ENCODE peak calls at places on chromosomes 5 and 9, in four cellular contexts. One of them, this sample, is unnamed.

GRCh38 chr9:116152390-116152789 is 1.2 kb upstream of the PAPPA start:
- DNase-seq in uterus: no peak
- DNase-seq in RPMI7951: peak; percentile 39
- DNase-seq in non-pigmented ciliary epithelial cell: no peak
- DNase-seq in this sample: no peak

GRCh38 chr5:31378838-31379237 is 153.1 kb downstream of the DROSHA start:
- DNase-seq in non-pigmented ciliary epithelial cell: no peak
- DNase-seq in RPMI7951: no peak
- DNase-seq in uterus: no peak
- DNase-seq in this sample: no peak

GRCh38 chr5:36090033-36090432 is 23.4 kb upstream of the UGT3A2 start:
- DNase-seq in RPMI7951: peak; percentile 53
- DNase-seq in uterus: no peak
- DNase-seq in non-pigmented ciliary epithelial cell: no peak
- DNase-seq in this sample: no peak

GRCh38 chr9:119268985-119269384 is 100.2 kb downstream of the BRINP1 start:
- DNase-seq in RPMI7951: no peak
- DNase-seq in non-pigmented ciliary epithelial cell: no peak
- DNase-seq in uterus: no peak
- DNase-seq in this sample: no peak

GRCh38 chr9:134476256-134476941 is 150.1 kb downstream of the RXRA start:
- DNase-seq in RPMI7951: no peak
- DNase-seq in non-pigmented ciliary epithelial cell: no peak
- DNase-seq in uterus: no peak
- DNase-seq in this sample: no peak

GRCh38 chr9:101601904-101602765 is 7.4 kb upstream of the PPP3R2 start:
- DNase-seq in uterus: no peak
- DNase-seq in non-pigmented ciliary epithelial cell: peak; percentile 9
- DNase-seq in RPMI7951: peak; percentile 52
- DNase-seq in this sample: no peak

GRCh38 chr9:137307255-137308101 is 5.4 kb upstream of the NRARP start:
- DNase-seq in uterus: peak; percentile 16
- DNase-seq in RPMI7951: no peak
- DNase-seq in non-pigmented ciliary epithelial cell: no peak
- DNase-seq in this sample: no peak

GRCh38 chr5:6373081-6373846 is 5.1 kb downstream of the MED10 start:
- DNase-seq in non-pigmented ciliary epithelial cell: no peak
- DNase-seq in uterus: no peak
- DNase-seq in RPMI7951: no peak
- DNase-seq in this sample: no peak

GRCh38 chr5:41270423-41271251 is 57.3 kb upstream of the C6 start:
- DNase-seq in non-pigmented ciliary epithelial cell: peak; percentile 28
- DNase-seq in uterus: peak; percentile 38
- DNase-seq in RPMI7951: peak; percentile 46
- DNase-seq in this sample: peak; percentile 27

GRCh38 chr5:96978812-96979449 is 43.1 kb downstream of the LNPEP start:
- DNase-seq in uterus: no peak
- DNase-seq in RPMI7951: peak; percentile 80
- DNase-seq in non-pigmented ciliary epithelial cell: no peak
- DNase-seq in this sample: peak; percentile 19

GRCh38 chr9:5450360-5451051 is at the start of gene CD274:
- DNase-seq in uterus: peak; percentile 86
- DNase-seq in RPMI7951: peak; percentile 92
- DNase-seq in non-pigmented ciliary epithelial cell: peak; percentile 66
- DNase-seq in this sample: peak; percentile 49

GRCh38 chr9:137956039-137956438 is 78.5 kb downstream of the CACNA1B start:
- DNase-seq in RPMI7951: no peak
- DNase-seq in uterus: no peak
- DNase-seq in non-pigmented ciliary epithelial cell: no peak
- DNase-seq in this sample: no peak

GRCh38 chr9:86519216-86519615 is 165.0 kb upstream of the TUT7 start:
- DNase-seq in RPMI7951: no peak
- DNase-seq in uterus: no peak
- DNase-seq in non-pigmented ciliary epithelial cell: no peak
- DNase-seq in this sample: no peak

GRCh38 chr5:88109806-88110205 is 158.8 kb downstream of the TMEM161B start:
- DNase-seq in non-pigmented ciliary epithelial cell: no peak
- DNase-seq in uterus: no peak
- DNase-seq in RPMI7951: peak; percentile 70
- DNase-seq in this sample: no peak

GRCh38 chr5:55668356-55668755 is 43.8 kb downstream of the SLC38A9 start:
- DNase-seq in non-pigmented ciliary epithelial cell: peak; percentile 81
- DNase-seq in RPMI7951: peak; percentile 56
- DNase-seq in uterus: no peak
- DNase-seq in this sample: peak; percentile 34

GRCh38 chr9:122374885-122375420 is 4.1 kb downstream of the PTGS1 start:
- DNase-seq in uterus: peak; percentile 61
- DNase-seq in RPMI7951: peak; percentile 74
- DNase-seq in non-pigmented ciliary epithelial cell: no peak
- DNase-seq in this sample: peak; percentile 44

GRCh38 chr9:116550728-116551436 is 136.2 kb upstream of the TRIM32 start:
- DNase-seq in non-pigmented ciliary epithelial cell: no peak
- DNase-seq in uterus: peak; percentile 59
- DNase-seq in RPMI7951: no peak
- DNase-seq in this sample: no peak

This sample was measured in BJ.